ENCODE peak calls at places on chromosome 22, in seven cellular contexts. M, O, C, D, Q, Y and R are unnamed samples.

GRCh38 chr22:18078329-18079041 is 695 bp downstream of the PEX26 start:
- DNase-seq in M (no peak), Y (peak), D (no peak), C (peak), Q (peak), O (peak), R (no peak)

GRCh38 chr22:31952459-31952858 is 8.1 kb downstream of the YWHAH start:
- DNase-seq in C (no peak), D (peak), M (peak), Y (peak), Q (no peak), O (no peak), R (no peak)

GRCh38 chr22:25970348-25970995 is 198.8 kb upstream of the SEZ6L start:
- DNase-seq in Y (no peak), D (no peak), C (no peak), M (no peak), Q (no peak), O (no peak), R (no peak)

GRCh38 chr22:45878051-45878764 is 98.8 kb downstream of the WNT7B start:
- DNase-seq in C (no peak), O (no peak), Y (no peak), M (no peak), Q (no peak), D (no peak), R (no peak)

GRCh38 chr22:28604961-28605360 is 74.7 kb downstream of the TTC28 start:
- DNase-seq in Q (no peak), M (no peak), O (no peak), D (no peak), Y (no peak), C (no peak), R (no peak)

GRCh38 chr22:43100223-43100622 is 10.3 kb upstream of the BIK start:
- DNase-seq in M (peak), O (peak), Q (no peak), C (no peak), D (no peak), Y (no peak), R (no peak)

GRCh38 chr22:20641919-20642579 is 131.9 kb upstream of the SERPIND1 start:
- DNase-seq in D (no peak), Y (no peak), C (no peak), M (no peak), O (no peak), Q (no peak), R (no peak)

GRCh38 chr22:35491908-35492380 is 48.7 kb upstream of the RASD2 start:
- DNase-seq in D (no peak), M (no peak), O (no peak), C (peak), Q (no peak), Y (no peak), R (peak)

GRCh38 chr22:31343235-31344191 is 2.6 kb downstream of the PATZ1 start:
- DNase-seq in O (peak), Q (peak), D (no peak), Y (peak), M (no peak), C (no peak), R (no peak)

GRCh38 chr22:45493286-45493771 is 9.4 kb upstream of the FBLN1 start:
- DNase-seq in Q (no peak), D (no peak), O (no peak), M (no peak), C (no peak), Y (peak), R (no peak)

GRCh38 chr22:48644108-48644507 is 1183.6 kb downstream of the BRD1 start:
- DNase-seq in D (no peak), Y (no peak), C (no peak), Q (no peak), O (no peak), M (peak), R (no peak)

GRCh38 chr22:40641269-40641668 is 4.8 kb upstream of the MRTFA start:
- DNase-seq in D (no peak), O (no peak), Q (no peak), Y (no peak), C (no peak), M (peak), R (no peak)

GRCh38 chr22:25127274-25127673 is 72.4 kb upstream of the CRYBB3 start:
- DNase-seq in M (no peak), O (no peak), Y (no peak), C (no peak), Q (no peak), D (no peak), R (no peak)

GRCh38 chr22:24566899-24567511 is 11.2 kb downstream of the SNRPD3 start:
- DNase-seq in Y (peak), C (no peak), O (no peak), M (no peak), Q (no peak), D (no peak), R (no peak)

GRCh38 chr22:43955883-43956286 is 643 bp downstream of the SAMM50 start:
- DNase-seq in Q (no peak), D (no peak), C (no peak), M (no peak), Y (peak), O (no peak), R (no peak)

GRCh38 chr22:46539169-46539568 is 1.7 kb upstream of the CELSR1 start:
- DNase-seq in O (no peak), M (peak), D (no peak), Y (no peak), C (no peak), Q (no peak), R (no peak)

GRCh38 chr22:40123387-40123786 is 54.3 kb upstream of the TNRC6B start:
- DNase-seq in Q (no peak), O (no peak), D (no peak), Y (no peak), C (peak), M (no peak), R (no peak)

GRCh38 chr22:27717094-27717493 is 84.5 kb downstream of the MN1 start:
- DNase-seq in Q (no peak), Y (no peak), O (no peak), C (no peak), M (no peak), D (no peak), R (no peak)

GRCh38 chr22:36977401-36977861 is 41.8 kb downstream of the TST start:
- DNase-seq in C (peak), Y (peak), D (no peak), Q (peak), O (peak), M (peak), R (no peak)

GRCh38 chr22:35546886-35547285 is 6.3 kb downstream of the RASD2 start:
- DNase-seq in Y (no peak), O (no peak), M (no peak), Q (no peak), C (no peak), D (no peak), R (no peak)

GRCh38 chr22:21922370-21923162 is 30.1 kb downstream of the PPM1F start:
- DNase-seq in D (no peak), M (no peak), C (no peak), Y (no peak), Q (no peak), O (no peak), R (no peak)

GRCh38 chr22:37764622-37765021 is 43.1 kb upstream of the GCAT start:
- DNase-seq in D (no peak), O (no peak), Y (no peak), M (no peak), C (no peak), Q (no peak), R (no peak)

GRCh38 chr22:36331912-36332622 is 55.7 kb downstream of the MYH9 start:
- DNase-seq in D (no peak), O (peak), Q (peak), C (no peak), M (no peak), Y (no peak), R (peak)

GRCh38 chr22:26476705-26477340 is 6.8 kb downstream of the HPS4 start:
- DNase-seq in Y (peak), O (no peak), Q (no peak), D (peak), C (no peak), M (peak), R (no peak)

GRCh38 chr22:29369460-29369859 is 18.9 kb downstream of the AP1B1 start:
- DNase-seq in M (peak), D (peak), Y (peak), C (peak), O (no peak), Q (peak), R (no peak)

GRCh38 chr22:50528682-50529415 is 963 bp downstream of the TYMP start:
- DNase-seq in C (no peak), Q (no peak), M (no peak), Y (no peak), O (no peak), D (no peak), R (no peak)

GRCh38 chr22:38088723-38089473 is 4.9 kb upstream of the SLC16A8 start:
- DNase-seq in O (no peak), C (no peak), Q (no peak), D (no peak), M (no peak), Y (peak), R (no peak)